ENCODE peak calls at places on chromosomes 3 and 15, in six cellular contexts. S, W, F, A, X and C are unnamed samples.

GRCh38 chr15:47431501-47431900 is 285.8 kb upstream of the SEMA6D start:
- DNase-seq in F (no peak), W (no peak), S (no peak), A (no peak), X (no peak), C (peak)

GRCh38 chr3:34229871-34230270 is 431.4 kb downstream of the PDCD6IP start:
- DNase-seq in X (no peak), F (no peak), A (no peak), S (peak), W (no peak), C (no peak)

GRCh38 chr15:55267401-55268053 is 22.1 kb downstream of the RAB27A start:
- DNase-seq in X (no peak), S (peak), W (no peak), F (no peak), A (no peak), C (no peak)

GRCh38 chr15:65939901-65940617 is 70.8 kb downstream of the RAB11A start:
- DNase-seq in S (no peak), X (no peak), F (no peak), A (no peak), W (no peak), C (no peak)

GRCh38 chr15:52651868-52652267 is 27.3 kb downstream of the ATOSA start:
- DNase-seq in W (peak), X (no peak), F (no peak), A (peak), S (peak), C (peak)

GRCh38 chr15:95025924-95026728 is 794.8 kb downstream of the MCTP2 start:
- DNase-seq in A (peak), S (peak), F (no peak), W (peak), X (peak), C (no peak)

GRCh38 chr15:38050988-38051387 is 116.5 kb downstream of the TMCO5A start:
- DNase-seq in W (no peak), F (no peak), X (no peak), A (no peak), S (no peak), C (no peak)

GRCh38 chr15:76642671-76643070 is 262.5 kb downstream of the SCAPER start:
- DNase-seq in F (no peak), X (no peak), S (no peak), W (no peak), A (no peak), C (no peak)

GRCh38 chr15:78879517-78880241 is 7.0 kb downstream of the MORF4L1 start:
- DNase-seq in F (no peak), S (no peak), A (no peak), W (no peak), X (no peak), C (no peak)

GRCh38 chr15:48616216-48616615 is 29.3 kb downstream of the FBN1 start:
- DNase-seq in F (no peak), W (no peak), X (no peak), S (no peak), A (no peak), C (no peak)

GRCh38 chr3:153138267-153139210 is 23.5 kb upstream of the RAP2B start:
- DNase-seq in W (peak), S (no peak), F (peak), A (no peak), X (no peak), C (peak)

GRCh38 chr15:25056484-25057429 is 102.0 kb downstream of the SNRPN start:
- DNase-seq in A (peak), W (no peak), S (no peak), F (no peak), X (peak), C (no peak)

GRCh38 chr15:48059786-48060185 is 61.0 kb upstream of the SLC24A5 start:
- DNase-seq in S (no peak), X (no peak), F (no peak), W (no peak), A (no peak), C (no peak)

GRCh38 chr15:92074646-92075045 is 221.1 kb downstream of the SLCO3A1 start:
- DNase-seq in W (no peak), X (no peak), F (no peak), S (no peak), A (no peak), C (no peak)

DNA sequence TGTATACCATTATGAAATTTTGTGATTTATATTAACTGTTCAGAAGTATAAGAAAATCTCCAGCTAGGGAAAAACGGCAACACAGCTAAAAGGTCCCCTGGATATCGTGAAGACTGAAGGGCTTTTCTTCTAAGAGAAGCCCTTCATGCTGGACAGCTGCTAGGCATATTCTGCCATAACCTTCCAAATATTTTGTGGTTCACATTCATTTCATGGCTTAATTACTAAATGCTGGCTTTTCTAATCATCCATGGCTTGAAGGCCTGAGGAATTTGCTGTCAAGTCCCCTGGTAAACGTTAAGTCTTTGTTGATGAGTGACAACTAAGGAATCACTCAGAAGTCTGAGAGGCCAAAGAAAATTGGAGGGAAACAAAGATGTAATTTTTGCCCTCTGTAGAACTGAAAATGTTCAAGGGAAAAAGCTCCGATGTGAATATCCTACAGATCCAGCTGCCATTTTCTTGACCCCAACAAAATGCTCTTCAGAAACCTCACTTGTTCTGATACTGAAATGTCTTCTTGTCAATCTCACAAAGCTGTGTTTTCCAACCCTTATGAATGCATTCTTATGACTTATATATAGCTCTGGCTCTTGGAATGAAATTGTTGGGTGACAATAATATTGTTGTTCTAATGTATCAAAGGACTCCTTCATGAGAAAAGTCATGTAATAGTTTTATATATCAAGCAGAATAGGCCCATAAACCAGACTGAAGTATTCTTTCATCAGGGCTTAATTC is 157.3 kb upstream of the TGFBR2 start:
- DNase-seq in A (no peak), S (no peak), F (no peak), W (no peak), X (no peak), C (no peak)
- TF ChIP-seq JUND in A (no peak), S (no peak), F (no peak), W (no peak), X (no peak), C (no peak)

GRCh38 chr3:79018671-79019136 is 749.1 kb downstream of the ROBO1 start:
- DNase-seq in X (peak), S (peak), A (no peak), W (no peak), F (no peak), C (peak)

GRCh38 chr3:79016587-79017380 is 751.0 kb downstream of the ROBO1 start:
- DNase-seq in S (no peak), W (no peak), X (no peak), F (no peak), A (no peak), C (no peak)

GRCh38 chr3:79015854-79016253 is 751.9 kb downstream of the ROBO1 start:
- DNase-seq in F (no peak), W (no peak), X (no peak), A (no peak), S (no peak), C (no peak)

GRCh38 chr3:79019924-79020173 is 747.9 kb downstream of the ROBO1 start:
- DNase-seq in A (no peak), F (no peak), X (no peak), W (no peak), S (no peak), C (no peak)

DNA sequence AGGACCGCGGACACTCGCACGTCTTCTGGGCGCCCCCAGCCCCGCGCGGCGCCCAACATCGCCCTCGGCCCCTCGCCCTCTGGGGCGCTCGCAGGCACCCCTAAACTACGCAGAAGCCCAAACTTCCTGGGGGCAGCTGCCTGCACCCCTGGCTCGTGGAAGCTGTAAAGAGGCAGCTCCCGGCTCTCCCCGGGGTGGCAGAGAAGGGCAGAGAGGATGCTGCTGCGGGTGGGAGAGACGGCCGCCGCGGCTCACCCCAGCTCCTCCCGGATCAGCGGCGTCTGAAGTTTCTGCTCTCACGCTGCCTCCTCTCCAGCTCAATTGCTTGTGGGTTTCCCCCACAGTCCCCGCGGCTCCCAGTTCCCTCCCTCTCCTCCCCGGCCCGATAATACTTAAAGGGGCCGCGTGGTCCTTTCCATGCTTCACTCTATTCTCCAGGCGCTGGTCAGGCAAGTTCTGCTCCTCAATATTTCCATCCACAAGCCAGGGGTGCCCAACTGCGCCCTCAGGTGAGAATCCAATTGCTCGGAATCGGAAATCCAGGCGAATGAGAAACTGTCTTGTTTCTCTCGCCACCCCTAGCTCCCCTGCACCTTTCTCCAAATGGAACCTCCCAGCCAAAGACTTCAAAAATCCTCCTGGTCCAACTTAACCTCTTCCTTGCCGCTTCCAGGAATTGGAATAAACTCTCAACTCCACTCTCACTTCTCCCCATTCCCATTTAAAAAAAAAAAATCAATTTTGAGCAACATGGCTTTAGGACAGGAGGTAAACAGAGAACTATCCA is 748.5 kb downstream of the ROBO1 start:
- DNase-seq in X (peak), A (no peak), W (no peak), S (peak), F (no peak), C (peak)
- H3K4me3 ChIP-seq in X (peak), A (no peak), W (no peak), S (peak), F (peak), C (peak)

DNA sequence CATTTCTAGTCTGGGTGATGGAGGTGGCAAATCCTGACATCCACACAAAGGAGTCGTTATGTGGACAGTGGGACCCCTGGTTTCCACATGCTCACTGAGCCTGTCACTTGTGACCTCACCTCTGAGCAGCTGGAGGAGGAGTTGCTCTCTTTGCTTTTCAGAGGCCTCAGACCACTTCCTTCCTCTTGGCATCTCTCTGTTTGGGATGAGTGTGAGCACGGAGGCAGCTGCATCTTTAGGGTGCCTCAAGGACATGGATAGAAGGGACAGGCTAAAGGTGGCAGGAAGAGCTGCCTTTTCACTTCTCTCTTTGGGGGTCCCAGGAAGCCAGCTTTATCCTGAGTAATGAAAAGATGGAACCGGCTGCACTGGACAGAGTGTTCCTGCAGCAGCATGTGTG is 31.9 kb downstream of the GPR171 start:
- DNase-seq in F (no peak), S (no peak), A (no peak), W (no peak), X (no peak), C (peak)
- TF ChIP-seq JUND in F (no peak), S (no peak), A (no peak), W (no peak), X (no peak), C (no peak)

DNA sequence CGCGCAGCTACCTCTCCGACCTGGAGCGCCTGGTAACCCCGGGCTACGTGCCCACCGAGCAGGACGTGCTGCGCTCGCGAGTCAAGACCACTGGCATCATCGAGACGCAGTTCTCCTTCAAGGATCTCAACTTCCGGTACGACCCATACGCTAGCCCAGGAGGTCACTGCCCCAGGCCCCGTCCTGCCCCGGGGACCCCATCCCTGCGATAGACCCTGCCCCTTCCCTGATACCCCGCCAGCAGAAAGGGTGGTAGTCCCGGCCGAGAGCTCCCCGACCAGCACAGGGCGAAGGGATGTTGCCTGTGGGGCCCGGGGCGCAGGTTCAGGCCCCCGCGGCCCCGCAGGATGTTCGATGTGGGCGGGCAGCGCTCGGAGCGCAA is 2.3 kb downstream of the GNAT1 start:
- DNase-seq in W (no peak), F (no peak), S (no peak), A (no peak), X (no peak), C (no peak)
- H3K4me3 ChIP-seq in W (no peak), F (no peak), S (no peak), A (no peak), X (no peak), C (no peak)

DNA sequence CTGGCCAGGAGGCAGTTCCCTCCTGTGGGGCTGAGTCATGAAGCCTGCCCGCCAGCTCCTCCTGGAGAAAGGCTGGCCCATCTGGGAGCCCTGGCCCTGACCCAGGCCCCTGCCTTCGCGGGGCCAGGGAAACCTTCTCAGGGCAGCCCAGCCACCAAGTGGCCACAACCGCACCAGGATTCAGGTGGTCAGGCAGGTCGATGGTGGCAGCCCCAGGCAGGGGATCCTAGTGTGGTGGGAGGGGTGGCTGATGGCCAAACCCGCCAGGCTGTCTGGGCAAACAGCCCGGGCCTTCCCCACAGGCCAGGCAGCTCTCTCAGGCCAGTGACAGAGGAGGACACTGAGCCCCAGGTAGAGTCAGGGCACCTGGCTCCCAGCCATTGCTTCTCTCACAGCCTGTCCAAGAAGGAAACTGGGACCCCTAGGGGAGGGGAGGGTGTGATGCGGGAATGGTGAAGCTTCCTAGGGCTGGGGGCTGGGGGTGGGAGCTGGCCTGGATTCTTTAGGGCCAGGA is 1.2 kb downstream of the TWF2 start:
- DNase-seq in A (peak), X (peak), S (peak), F (no peak), W (peak), C (no peak)
- TF ChIP-seq JUND in A (peak), X (no peak), S (no peak), F (no peak), W (no peak), C (no peak)

GRCh38 chr15:73225358-73226015 is 143.3 kb downstream of the HCN4 start:
- DNase-seq in S (no peak), A (peak), F (no peak), X (peak), W (no peak), C (no peak)

GRCh38 chr15:73228128-73228646 is 140.6 kb downstream of the HCN4 start:
- DNase-seq in X (no peak), W (no peak), S (no peak), F (no peak), A (no peak), C (no peak)

GRCh38 chr15:73227433-73228056 is 141.2 kb downstream of the HCN4 start:
- DNase-seq in W (no peak), S (no peak), A (no peak), X (no peak), F (no peak), C (peak)

GRCh38 chr15:73231661-73232443 is 136.9 kb downstream of the HCN4 start:
- DNase-seq in F (no peak), X (no peak), S (no peak), A (no peak), W (no peak), C (no peak)

GRCh38 chr15:73226064-73226463 is 142.7 kb downstream of the HCN4 start:
- DNase-seq in X (no peak), A (no peak), F (no peak), S (no peak), W (no peak), C (no peak)
- H3K4me3 ChIP-seq in X (no peak), A (no peak), F (no peak), S (no peak), W (no peak), C (no peak)

DNA sequence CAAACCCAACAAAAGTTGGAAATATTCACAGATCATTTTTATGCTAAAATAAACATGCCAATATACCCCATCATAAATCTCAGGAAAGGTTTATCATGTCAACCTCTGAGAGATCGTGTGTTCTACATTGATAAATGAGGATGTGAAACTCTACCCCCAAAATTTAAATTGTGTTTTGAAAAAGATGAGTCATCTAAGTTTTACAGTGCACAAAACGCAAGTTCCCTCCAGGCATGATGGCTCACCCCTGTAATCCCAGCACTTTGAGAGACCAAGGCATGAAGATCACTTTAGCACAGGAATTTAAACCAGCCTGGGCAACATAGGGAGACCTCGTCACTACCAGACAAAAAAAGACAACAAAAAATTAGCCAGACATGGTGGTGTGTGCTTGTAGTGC is 1487.0 kb upstream of the GBE1 start:
- DNase-seq in X (no peak), F (no peak), W (no peak), A (no peak), S (no peak), C (no peak)
- TF ChIP-seq JUND in X (no peak), F (no peak), W (no peak), A (no peak), S (no peak), C (no peak)

GRCh38 chr3:100993309-100993708 is at the start of gene ABI3BP:
- DNase-seq in F (no peak), X (no peak), W (peak), A (no peak), S (peak), C (no peak)

GRCh38 chr3:100988080-100988479 is 5.1 kb downstream of the ABI3BP start:
- DNase-seq in X (no peak), F (no peak), S (no peak), A (no peak), W (no peak), C (no peak)

GRCh38 chr3:100994809-100995208 is 1.6 kb upstream of the ABI3BP start:
- DNase-seq in F (no peak), A (no peak), X (no peak), S (no peak), W (no peak), C (no peak)

GRCh38 chr3:100994187-100994586 is 966 bp upstream of the ABI3BP start:
- DNase-seq in A (no peak), S (no peak), X (no peak), F (no peak), W (no peak), C (no peak)

GRCh38 chr3:100992086-100993033 is 861 bp downstream of the ABI3BP start:
- DNase-seq in F (no peak), W (no peak), S (no peak), X (no peak), A (no peak), C (no peak)
- H3K4me3 ChIP-seq in F (no peak), W (no peak), S (peak), X (no peak), A (no peak), C (no peak)

DNA sequence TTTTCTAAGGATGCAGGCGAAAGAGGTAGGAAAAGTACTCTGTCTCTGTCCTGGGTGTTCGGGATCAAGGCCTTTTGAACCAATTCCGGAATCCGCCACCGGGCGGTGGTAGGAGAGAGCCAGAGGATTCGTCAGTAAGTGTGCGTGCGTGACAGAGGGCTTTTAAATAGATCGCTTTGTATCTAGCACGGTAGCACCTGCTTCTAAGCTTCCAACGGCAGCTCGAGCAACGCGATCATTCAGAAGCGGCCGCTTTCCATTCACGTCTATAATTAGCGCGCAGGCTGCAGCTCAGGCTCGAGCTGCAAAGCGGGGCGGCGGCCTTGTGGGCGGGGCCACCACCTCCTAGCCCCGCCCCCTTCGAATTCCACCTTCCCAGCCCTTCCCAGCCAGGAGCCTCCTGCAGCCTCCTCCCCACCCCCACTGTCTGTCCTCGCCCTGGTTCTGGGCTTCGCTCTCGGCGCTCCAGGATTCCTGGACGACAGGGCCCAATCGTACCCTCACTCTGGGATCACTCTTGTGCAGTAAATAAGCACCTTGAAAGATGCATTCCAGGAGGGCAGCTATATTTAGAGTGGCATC is 224.3 kb upstream of the TPRG1 start:
- DNase-seq in S (peak), X (peak), A (peak), W (peak), F (no peak), C (no peak)
- TF ChIP-seq JUND in S (no peak), X (no peak), A (no peak), W (no peak), F (no peak), C (no peak)

GRCh38 chr3:171715155-171715554 is 95.1 kb downstream of the PLD1 start:
- DNase-seq in X (no peak), A (no peak), S (no peak), W (no peak), F (no peak), C (no peak)
- H3K4me3 ChIP-seq in X (no peak), A (no peak), S (no peak), W (no peak), F (no peak), C (no peak)